ENCODE peak calls at places on chromosomes 5 and 9, in ten cellular contexts. T is right atrium auricular region; L is GM12865; K is lower leg skin; P is IMR-90; G is A549; Z is sigmoid colon; F is CD8-positive, alpha-beta T cell; R is astrocyte of the cerebellum; Q is endodermal cell. X is an unnamed sample.

GRCh38 chr5:94969174-94969573 is 315.7 kb downstream of the MCTP1 start:
- DNase-seq in R (peak; percentile 28), G (peak; percentile 41), K (no peak), Z (no peak), F (no peak), L (peak; percentile 33), Q (no peak), T (no peak), P (peak; percentile 18), X (no peak)

GRCh38 chr5:67405101-67405364 is 208.4 kb upstream of the CD180 start:
- DNase-seq in T (no peak), L (no peak), R (no peak), Q (no peak), P (no peak), G (no peak), F (no peak), Z (no peak), K (no peak), X (no peak)

GRCh38 chr9:16266648-16267276 is 603.7 kb downstream of the BNC2 start:
- DNase-seq in K (no peak), R (no peak), Q (peak; percentile 85), G (peak; percentile 45), F (no peak), P (no peak), T (no peak), Z (no peak), L (no peak), X (no peak)

GRCh38 chr9:125902224-125902623 is 155.1 kb downstream of the PBX3 start:
- DNase-seq in Q (no peak), T (no peak), G (no peak), Z (no peak), K (no peak), R (no peak), L (no peak), P (no peak), F (no peak), X (no peak)

GRCh38 chr9:94900222-94901018 is 173.9 kb downstream of the AOPEP start:
- DNase-seq in T (no peak), P (peak; percentile 97), L (no peak), R (peak; percentile 92), G (peak; percentile 83), Q (no peak), K (peak; percentile 66), F (no peak), Z (no peak), X (peak; percentile 95)

GRCh38 chr5:76209297-76209696 is 126.1 kb downstream of the SV2C start:
- DNase-seq in Z (no peak), P (no peak), F (no peak), R (no peak), G (peak; percentile 6), L (peak; percentile 13), T (no peak), Q (no peak), K (no peak), X (no peak)

GRCh38 chr9:114285166-114285867 is 37.6 kb upstream of the ORM1 start:
- DNase-seq in P (peak; percentile 94), F (no peak), R (peak; percentile 89), L (no peak), G (peak; percentile 49), Q (peak; percentile 52), Z (peak; percentile 62), K (no peak), T (no peak), X (no peak)

GRCh38 chr9:71210326-71210725 is 88.9 kb upstream of the TRPM3 start:
- DNase-seq in R (no peak), Z (no peak), F (no peak), T (no peak), Q (no peak), K (no peak), P (no peak), G (no peak), L (no peak), X (no peak)

GRCh38 chr5:156920861-156921431 is 42.1 kb downstream of the TIMD4 start:
- DNase-seq in Q (no peak), F (no peak), P (no peak), Z (no peak), R (no peak), G (no peak), T (no peak), K (no peak), L (peak; percentile 45), X (no peak)

GRCh38 chr5:127723571-127723970 is 20.4 kb downstream of the CCDC192 start:
- DNase-seq in L (no peak), T (no peak), K (peak; percentile 25), P (no peak), Z (no peak), G (peak; percentile 26), R (no peak), F (no peak), Q (no peak), X (no peak)

DNA sequence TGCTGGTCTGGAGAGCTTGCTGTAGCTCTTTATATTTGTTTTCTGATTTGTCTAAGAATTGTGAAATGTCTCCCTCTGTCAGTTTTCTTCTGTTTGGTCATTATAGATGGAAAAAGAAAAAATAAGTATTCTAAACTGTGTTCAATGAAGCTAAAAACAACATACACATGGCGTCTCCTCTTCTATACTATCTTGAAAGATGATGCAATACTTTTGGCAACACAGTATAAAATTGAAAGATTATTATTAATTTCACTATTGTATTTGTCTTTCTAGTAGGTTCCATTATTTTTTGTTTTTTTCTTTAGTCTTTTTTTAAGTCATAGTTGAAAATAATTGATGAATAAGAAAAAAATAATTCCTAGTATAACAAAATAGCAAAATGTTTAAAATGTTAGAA is 22.5 kb downstream of the CCDC192 start:
- DNase-seq in K (no peak), Z (no peak), P (no peak), Q (no peak), F (no peak), G (no peak), T (no peak), L (no peak), R (no peak), X (no peak)
- TF ChIP-seq CTCF in K (no peak), Z (no peak), P (no peak), Q (no peak), F (no peak), G (no peak), T (no peak), L (no peak), R (no peak), X (no peak)

DNA sequence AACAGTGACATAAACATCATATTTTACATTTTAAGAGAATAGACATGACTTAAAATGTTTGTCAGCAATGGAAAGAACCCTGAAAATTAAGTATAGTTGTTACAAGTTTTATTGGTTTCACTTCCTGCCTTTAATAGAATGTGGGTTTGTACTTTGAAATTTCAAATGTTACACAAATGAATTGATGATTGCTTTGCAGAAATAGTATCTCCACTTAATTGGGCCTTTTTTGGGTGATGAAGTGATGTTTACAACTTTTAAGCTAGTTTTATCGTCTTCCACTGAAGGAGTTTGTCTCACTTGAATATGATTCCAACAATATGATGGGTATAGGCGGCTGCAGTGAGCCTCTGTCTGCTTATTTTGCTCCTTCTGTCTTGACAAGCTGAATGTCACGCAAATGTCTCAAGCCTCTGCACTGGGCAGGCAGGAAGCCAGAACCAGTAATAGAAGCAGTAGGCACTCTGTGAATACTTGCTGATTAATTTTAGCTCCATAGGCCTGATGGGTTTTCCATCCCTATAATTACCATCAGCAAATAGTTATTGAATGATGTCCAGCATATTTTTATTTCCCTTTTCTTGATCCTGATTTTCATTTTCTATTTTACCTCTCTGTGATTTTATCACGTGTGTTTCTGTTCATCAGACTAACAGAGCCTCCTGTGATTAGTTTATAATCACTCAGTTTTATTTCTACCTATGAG is 10.6 kb upstream of the NR3C1 start:
- DNase-seq in G (no peak), F (no peak), Z (no peak), K (no peak), R (no peak), P (no peak), T (no peak), Q (no peak), L (peak; percentile 70), X (no peak)
- H3K4me3 ChIP-seq in G (no peak overlapping the region), F (no peak overlapping the region), Z (no peak overlapping the region), K (no peak overlapping the region), R (no peak overlapping the region), P (no peak overlapping the region), T (no peak overlapping the region), Q (no peak overlapping the region), L (peak overlapping the region; percentile 29), X (no peak overlapping the region)

DNA sequence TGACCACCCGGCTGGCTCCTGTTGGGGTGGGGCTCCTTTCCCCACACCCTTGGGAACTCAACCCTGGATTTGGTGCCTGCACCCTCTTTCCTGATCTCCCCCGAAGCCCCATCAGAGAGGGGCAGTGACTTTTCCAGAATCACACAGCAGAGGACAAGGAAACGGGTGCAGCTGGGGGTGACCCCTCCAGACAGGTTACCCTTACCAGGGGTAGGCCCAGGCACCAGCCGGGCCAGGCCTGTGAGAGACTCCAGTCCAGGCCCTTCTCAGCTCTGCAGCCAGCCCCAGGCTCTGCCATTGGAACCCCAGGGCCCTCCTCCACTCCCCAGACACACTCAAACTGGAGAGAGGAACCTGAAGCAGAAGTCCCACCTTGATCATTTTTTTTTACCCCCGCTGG is 19.0 kb upstream of the PHYHD1 start:
- DNase-seq in R (no peak), T (no peak), G (no peak), F (no peak), Z (no peak), P (no peak), K (no peak), Q (no peak), L (no peak), X (no peak)
- TF ChIP-seq CTCF in R (no peak), T (no peak), G (no peak), F (no peak), Z (no peak), P (no peak), K (no peak), Q (no peak), L (no peak), X (no peak)

GRCh38 chr9:34379334-34380033 is 2.8 kb upstream of the MYORG start:
- DNase-seq in R (peak; percentile 50), T (peak; percentile 91), F (peak; percentile 91), Q (peak; percentile 98), L (peak; percentile 90), G (peak; percentile 89), Z (peak; percentile 94), K (peak; percentile 86), P (peak; percentile 72), X (no peak)
- H3K4me3 ChIP-seq in R (peak overlapping the region; percentile 34), T (peak overlapping the region; percentile 7), F (peak overlapping the region; percentile 46), Q (peak overlapping the region; percentile 83), L (peak overlapping the region; percentile 46), G (peak overlapping the region; percentile 39), Z (peak overlapping the region; percentile 3), K (no peak overlapping the region), P (no peak overlapping the region), X (peak overlapping the region; percentile 21)

DNA sequence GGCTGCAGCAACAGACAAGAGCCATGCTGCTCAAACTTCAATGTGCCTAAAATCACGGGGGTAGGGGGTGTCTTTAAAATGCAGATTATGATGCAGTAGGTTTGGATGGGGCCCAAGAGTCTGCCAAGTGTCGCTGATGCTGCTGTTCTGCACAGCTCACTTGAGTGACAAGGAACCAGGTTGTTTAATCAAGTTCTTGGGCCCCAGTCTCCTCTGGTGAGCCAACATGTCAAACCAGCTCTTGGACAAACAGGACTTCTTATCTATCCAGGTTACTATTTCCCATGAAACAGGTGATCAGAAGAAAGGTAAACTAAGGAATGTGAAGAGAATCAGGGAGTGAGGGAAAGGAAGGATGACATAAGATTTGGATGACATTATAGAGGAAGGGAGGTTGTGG is 78.0 kb downstream of the APBA1 start:
- DNase-seq in G (no peak), P (no peak), K (no peak), F (no peak), Q (no peak), Z (no peak), L (no peak), T (no peak), R (no peak), X (no peak)
- TF ChIP-seq CTCF in G (no peak), P (no peak), K (no peak), F (no peak), Q (no peak), Z (no peak), L (no peak), T (no peak), R (no peak), X (no peak)

GRCh38 chr5:77957931-77958476 is 181.9 kb upstream of the TBCA start:
- DNase-seq in K (no peak), Z (no peak), R (no peak), Q (peak; percentile 86), P (no peak), G (no peak), F (no peak), L (no peak), T (no peak), X (no peak)
- H3K4me3 ChIP-seq in K (no peak overlapping the region), Z (no peak overlapping the region), R (peak overlapping the region; percentile 9), Q (peak overlapping the region; percentile 67), P (no peak overlapping the region), G (no peak overlapping the region), F (no peak overlapping the region), L (no peak overlapping the region), T (no peak overlapping the region), X (no peak overlapping the region)

X was measured in AG09309.